ENCODE peak calls at places on chromosomes 2 and 18, in five cellular contexts. U is AG04449, X is Peyer's patch, V is ovary, A is AG09309. M is an unnamed sample.
A peak's percentile ranks its signal among the peaks of the same experiment; 100 is the strongest.

GRCh38 chr2:161556440-161556839 is 67.8 kb upstream of the SLC4A10 start:
- DNase-seq in X (no peak), V (no peak), U (no peak), A (no peak), M (no peak)

GRCh38 chr2:28664120-28664842 is 87.3 kb upstream of the PPP1CB start:
- DNase-seq in U (no peak), X (peak; percentile 74), V (peak; percentile 71), A (no peak), M (no peak)

GRCh38 chr18:55694291-55694690 is 106.3 kb upstream of the TCF4 start:
- DNase-seq in U (no peak), A (peak; percentile 11), V (no peak), X (no peak), M (peak; percentile 22)

GRCh38 chr2:36696533-36696932 is at the start of gene VIT:
- DNase-seq in A (no peak), U (no peak), V (no peak), X (no peak), M (peak; percentile 69)

GRCh38 chr18:27696148-27696547 is 480.8 kb downstream of the CDH2 start:
- DNase-seq in V (no peak), U (no peak), X (no peak), A (no peak), M (no peak)

GRCh38 chr2:135473567-135473966 is 57.5 kb downstream of the ZRANB3 start:
- DNase-seq in X (no peak), U (no peak), V (no peak), A (no peak), M (peak; percentile 19)

GRCh38 chr18:36153771-36154170 is 24.1 kb downstream of the ELP2 start:
- DNase-seq in A (no peak), X (no peak), V (no peak), U (no peak), M (peak; percentile 35)

GRCh38 chr2:155310589-155310988 is 612.1 kb downstream of the KCNJ3 start:
- DNase-seq in X (no peak), U (no peak), A (no peak), V (no peak), M (peak; percentile 3)

GRCh38 chr2:138827426-138828054 is 47.4 kb upstream of the NXPH2 start:
- DNase-seq in V (no peak), A (peak; percentile 35), X (no peak), U (peak; percentile 36), M (peak; percentile 67)

GRCh38 chr2:181989099-181989498 is 3.4 kb downstream of the PPP1R1C start:
- DNase-seq in U (no peak), X (no peak), V (no peak), A (no peak), M (no peak)

GRCh38 chr2:241063093-241063551 is 39.0 kb downstream of the MTERF4 start:
- DNase-seq in A (no peak), X (no peak), U (no peak), V (no peak), M (no peak)

GRCh38 chr18:43665239-43665788 is 388.0 kb upstream of the SYT4 start:
- DNase-seq in X (no peak), A (peak; percentile 59), V (no peak), U (peak; percentile 72), M (peak; percentile 87)

GRCh38 chr2:214876815-214877214 is 67.3 kb upstream of the BARD1 start:
- DNase-seq in A (no peak), V (no peak), X (no peak), U (no peak), M (no peak)

DNA sequence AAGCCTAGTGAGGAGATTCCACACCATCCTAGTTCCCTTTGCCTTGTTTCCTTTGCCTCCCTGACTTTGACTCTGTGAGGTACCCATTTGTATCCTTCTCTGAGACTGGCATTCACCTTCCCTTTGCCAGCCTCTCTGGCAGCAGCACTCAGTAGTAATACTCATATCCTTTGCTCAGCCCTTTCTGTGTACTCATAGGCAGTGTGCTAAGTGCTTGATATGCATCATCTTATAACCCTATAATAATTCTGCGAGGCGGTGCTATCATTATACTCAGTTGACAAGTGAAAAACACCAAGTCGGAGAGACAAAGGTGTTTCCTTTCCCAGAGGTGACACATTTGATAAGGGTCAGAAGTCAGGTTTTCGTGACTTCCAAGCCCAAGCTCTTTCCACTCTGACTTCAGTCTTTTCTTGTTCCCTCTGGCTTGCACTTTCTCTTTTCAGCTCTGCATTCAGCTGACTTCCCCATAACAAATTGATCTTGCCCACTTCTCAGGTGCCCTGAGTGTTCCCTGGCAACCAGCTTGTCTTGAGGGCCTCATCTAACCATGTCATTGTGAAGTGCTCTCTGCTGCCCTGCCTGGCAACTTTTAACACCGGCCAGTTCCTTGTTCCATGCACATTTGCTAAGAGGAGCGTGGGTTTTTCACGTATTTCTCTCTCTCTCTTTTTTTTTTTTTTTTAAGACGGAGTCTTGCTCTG is 94.6 kb upstream of the UPP2 start:
- DNase-seq in A (no peak), X (peak; percentile 48), V (no peak), U (no peak), M (no peak)
- TF ChIP-seq CTCF in A (no peak), X (no peak), V (no peak), U (no peak), M (no peak)

GRCh38 chr18:75183973-75184372 is 25.0 kb downstream of the PTGR3 start:
- DNase-seq in U (no peak), X (peak; percentile 25), V (no peak), A (no peak), M (no peak)
- H3K4me3 ChIP-seq in U (no peak overlapping the region), X (no peak overlapping the region), V (no peak overlapping the region), A (no peak overlapping the region), M (no peak overlapping the region)

DNA sequence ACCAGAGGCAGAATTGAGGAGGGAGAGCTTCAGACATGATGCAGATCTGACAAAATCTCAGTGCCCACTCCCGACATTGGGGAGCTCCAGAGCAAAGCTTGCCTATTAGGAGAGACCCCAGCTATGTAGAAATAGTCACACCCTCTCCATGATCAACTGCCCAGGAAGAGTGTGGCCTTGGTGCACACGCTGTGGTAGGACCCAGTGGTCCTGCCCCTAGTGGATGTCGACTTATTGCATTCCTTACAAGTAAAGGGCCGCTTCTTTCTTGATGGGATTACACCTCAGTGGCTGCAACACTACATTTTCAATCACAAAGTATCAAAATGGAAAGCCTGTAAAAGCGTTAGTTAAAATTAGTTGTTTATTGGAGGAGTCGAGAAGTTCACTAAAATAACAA is 64.2 kb downstream of the VRK2 start:
- DNase-seq in V (no peak), A (no peak), U (no peak), X (no peak), M (no peak)
- TF ChIP-seq CTCF in V (no peak), A (no peak), U (no peak), X (no peak), M (no peak)

DNA sequence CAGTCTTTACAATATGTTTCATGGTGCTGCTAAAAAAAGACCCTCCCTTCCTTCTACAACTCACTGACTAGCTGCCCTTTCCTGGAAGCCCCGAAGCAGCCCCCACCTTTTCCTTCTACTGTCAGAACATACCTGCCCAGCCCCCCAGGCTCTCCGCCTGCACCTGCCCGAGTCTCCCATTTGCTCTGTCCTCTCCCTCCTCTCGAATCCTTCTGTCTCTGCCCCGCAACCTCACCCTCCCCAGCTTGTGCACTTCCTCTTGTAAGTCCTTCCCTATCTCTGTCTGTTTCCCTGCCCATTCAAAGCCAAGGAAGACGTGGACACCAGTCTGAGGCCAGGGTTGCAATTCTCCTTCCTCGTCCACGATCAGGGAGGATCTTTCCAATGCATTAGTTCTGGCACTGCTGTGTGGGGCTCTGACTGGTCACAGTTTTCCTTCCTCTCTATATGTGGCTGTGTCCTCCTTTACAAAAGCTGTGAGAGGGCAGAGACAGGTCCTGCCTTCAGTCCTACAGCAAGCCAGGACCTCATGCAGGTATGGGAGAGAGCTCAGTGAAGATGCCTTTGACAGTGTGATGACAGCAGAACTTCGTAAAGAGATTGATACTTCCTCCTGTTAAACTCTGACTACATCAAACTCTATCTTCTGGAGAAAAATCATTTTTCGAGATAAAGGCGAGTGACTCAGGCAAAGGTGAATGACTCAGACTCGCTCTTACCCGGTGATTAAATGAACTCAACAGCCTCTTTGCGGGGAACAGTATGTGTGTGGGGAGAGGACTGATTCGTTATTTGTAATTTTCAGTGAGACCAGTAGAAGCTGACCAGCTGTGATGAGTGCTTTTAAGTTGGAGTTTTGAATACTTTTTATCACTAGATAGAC is 14.2 kb downstream of the TNFRSF11A start:
- DNase-seq in U (no peak), V (no peak), X (peak; percentile 62), A (peak; percentile 17), M (peak; percentile 13)
- H3K4me3 ChIP-seq in U (no peak overlapping the region), V (no peak overlapping the region), X (no peak overlapping the region), A (no peak overlapping the region), M (no peak overlapping the region)

GRCh38 chr2:897091-897490 is 53.6 kb upstream of the SNTG2 start:
- DNase-seq in V (no peak), X (no peak), U (no peak), A (no peak), M (no peak)

GRCh38 chr2:902584-902983 is 48.1 kb upstream of the SNTG2 start:
- DNase-seq in X (no peak), V (no peak), U (no peak), A (no peak), M (no peak)

GRCh38 chr2:903223-903900 is 47.3 kb upstream of the SNTG2 start:
- DNase-seq in U (no peak), V (no peak), X (no peak), A (no peak), M (no peak)

GRCh38 chr2:893311-893710 is 57.3 kb upstream of the SNTG2 start:
- DNase-seq in U (no peak), X (no peak), A (no peak), V (no peak), M (peak; percentile 6)

DNA sequence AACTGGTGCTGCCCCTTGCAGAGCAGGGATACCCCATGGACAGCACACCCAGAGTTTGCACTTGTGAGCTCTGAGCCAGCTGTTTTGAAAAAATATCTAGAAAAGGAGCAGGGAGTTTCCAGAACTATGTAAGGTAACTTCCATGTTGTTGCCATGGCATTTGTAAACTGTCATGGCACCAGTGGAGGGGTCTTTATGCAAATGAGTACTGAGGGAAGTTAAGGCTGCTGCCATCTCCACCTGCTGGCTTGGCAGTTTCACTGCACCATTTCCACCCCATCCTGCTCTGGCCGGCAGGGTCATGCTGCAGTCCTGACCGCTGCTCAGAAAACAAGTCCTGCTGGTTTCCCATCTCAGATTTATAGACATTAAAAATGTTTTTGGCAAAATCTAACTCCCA is 52.3 kb upstream of the SNTG2 start:
- DNase-seq in V (no peak), A (no peak), X (no peak), U (no peak), M (no peak)
- TF ChIP-seq CTCF in V (no peak), A (peak; percentile 40), X (no peak), U (no peak), M (peak; percentile 36)

GRCh38 chr2:206480161-206480560 is 36.8 kb downstream of the ADAM23 start:
- DNase-seq in V (no peak), A (peak; percentile 14), U (no peak), X (no peak), M (peak; percentile 29)
- H3K4me3 ChIP-seq in V (no peak overlapping the region), A (no peak overlapping the region), U (no peak overlapping the region), X (no peak overlapping the region), M (no peak overlapping the region)

GRCh38 chr2:70095833-70096670 is 8.8 kb downstream of the PCBP1 start:
- DNase-seq in U (no peak), A (no peak), V (peak; percentile 12), X (peak; percentile 43), M (no peak)

GRCh38 chr2:70098032-70098431 is 10.8 kb downstream of the PCBP1 start:
- DNase-seq in U (no peak), V (no peak), A (no peak), X (no peak), M (no peak)

GRCh38 chr2:70091816-70092215 is 4.5 kb downstream of the PCBP1 start:
- DNase-seq in V (no peak), A (no peak), U (no peak), X (peak; percentile 31), M (no peak)

GRCh38 chr2:70094171-70094977 is 7.1 kb downstream of the PCBP1 start:
- DNase-seq in U (no peak), A (no peak), V (peak; percentile 14), X (peak; percentile 45), M (no peak)

GRCh38 chr2:70094978-70095832 is 7.9 kb downstream of the PCBP1 start:
- DNase-seq in A (no peak), V (peak; percentile 28), X (peak; percentile 78), U (no peak), M (peak; percentile 80)
- TF ChIP-seq CTCF in A (no peak), V (no peak), X (no peak), U (no peak), M (no peak)

M was measured in AG10803.